ENCODE peak calls at places on chromosomes 4 and X, in ten cellular contexts. B, I, X, R, D, N, W, A, T and S are unnamed samples.

GRCh38 chr4:172708184-172708583 is 460.4 kb upstream of the GALNT7 start:
- DNase-seq in I (no peak), A (no peak), B (no peak), X (no peak), N (no peak), W (no peak), T (no peak), R (no peak), D (no peak), S (no peak)

GRCh38 chrX:40096395-40097091 is 1.2 kb downstream of the BCOR start:
- DNase-seq in A (no peak), B (peak), R (peak), N (no peak), I (peak), W (no peak), D (peak), T (peak), X (peak), S (no peak)

GRCh38 chr4:2958446-2958845 is 4.8 kb downstream of the NOP14 start:
- DNase-seq in X (no peak), D (no peak), W (no peak), R (no peak), I (peak), B (no peak), T (no peak), N (no peak), A (no peak), S (no peak)

GRCh38 chrX:43450355-43450754 is 205.7 kb upstream of the MAOA start:
- DNase-seq in W (no peak), I (no peak), N (no peak), T (no peak), X (no peak), A (no peak), D (no peak), R (no peak), B (no peak), S (peak)

GRCh38 chr4:1293981-1294380 is 4.3 kb downstream of the MAEA start:
- DNase-seq in N (peak), I (peak), X (no peak), B (no peak), T (no peak), W (no peak), D (no peak), R (peak), A (no peak), S (no peak)

GRCh38 chr4:156109943-156110925 is 156.6 kb upstream of the CTSO start:
- DNase-seq in I (peak), N (no peak), A (no peak), R (no peak), W (peak), D (no peak), B (no peak), X (no peak), T (no peak), S (no peak)

GRCh38 chr4:184671101-184671500 is 21.6 kb downstream of the PRIMPOL start:
- DNase-seq in I (no peak), W (no peak), N (no peak), X (no peak), T (no peak), B (no peak), R (no peak), D (no peak), A (no peak), S (no peak)

GRCh38 chr4:107913283-107913899 is 18.0 kb upstream of the CYP2U1 start:
- DNase-seq in N (no peak), W (peak), X (peak), R (peak), D (no peak), B (no peak), T (peak), A (peak), I (peak), S (no peak)

GRCh38 chrX:136219893-136220292 is 31.3 kb downstream of the MAP7D3 start:
- DNase-seq in X (no peak), A (no peak), I (peak), T (no peak), D (no peak), B (no peak), N (no peak), W (no peak), R (no peak), S (no peak)

GRCh38 chr4:73832651-73833237 is 3.7 kb upstream of the CXCL6 start:
- DNase-seq in D (no peak), W (no peak), A (no peak), B (no peak), R (peak), N (no peak), I (peak), X (no peak), T (no peak), S (no peak)

GRCh38 chrX:118861338-118861737 is 37.7 kb downstream of the ZCCHC12 start:
- DNase-seq in W (no peak), A (no peak), D (no peak), X (no peak), B (no peak), R (no peak), I (peak), N (no peak), T (no peak), S (no peak)

GRCh38 chr4:75180217-75180616 is 247.3 kb downstream of the PARM1 start:
- DNase-seq in B (no peak), T (no peak), A (no peak), N (no peak), X (no peak), D (no peak), I (peak), R (no peak), W (no peak), S (no peak)